ENCODE peak calls at places on chromosome 21, in four cellular contexts. K, E, Q and D are unnamed samples.

GRCh38 chr21:36504067-36505058 is 24.4 kb upstream of the CLDN14 start:
- DNase-seq in K (peak), E (peak), Q (peak), D (no peak)

GRCh38 chr21:27505516-27505915 is 538.6 kb upstream of the ADAMTS5 start:
- DNase-seq in K (peak), E (no peak), Q (peak), D (peak)

GRCh38 chr21:15272591-15272990 is 207.8 kb upstream of the NRIP1 start:
- DNase-seq in K (no peak), E (no peak), Q (no peak), D (peak)

GRCh38 chr21:14356771-14357170 is 26.2 kb downstream of the HSPA13 start:
- DNase-seq in K (no peak), E (no peak), Q (peak), D (no peak)

GRCh38 chr21:31348188-31348587 is 4.1 kb upstream of the TIAM1 start:
- DNase-seq in K (no peak), E (no peak), Q (no peak), D (no peak)

GRCh38 chr21:35036521-35037383 is 12.3 kb downstream of the RUNX1 start:
- DNase-seq in K (no peak), E (no peak), Q (no peak), D (no peak)

GRCh38 chr21:37079211-37079824 is 6.3 kb downstream of the TTC3 start:
- DNase-seq in K (no peak), E (peak), Q (no peak), D (no peak)

GRCh38 chr21:16770279-16770678 is 742.6 kb upstream of the CXADR start:
- DNase-seq in K (no peak), E (no peak), Q (no peak), D (no peak)

GRCh38 chr21:14814282-14814681 is 250.5 kb downstream of the NRIP1 start:
- DNase-seq in K (no peak), E (no peak), Q (no peak), D (no peak)

GRCh38 chr21:29481641-29482040 is 182.9 kb downstream of the BACH1 start:
- DNase-seq in K (peak), E (no peak), Q (peak), D (peak)

GRCh38 chr21:36820176-36821031 is 121.5 kb downstream of the SIM2 start:
- DNase-seq in K (no peak), E (peak), Q (no peak), D (peak)

GRCh38 chr21:14877581-14878228 is 187.1 kb downstream of the NRIP1 start:
- DNase-seq in K (no peak), E (no peak), Q (peak), D (no peak)

GRCh38 chr21:31580866-31581276 is 78.6 kb upstream of the SOD1 start:
- DNase-seq in K (peak), E (peak), Q (peak), D (peak)

GRCh38 chr21:35927262-35927661 is 133.1 kb downstream of the SETD4 start:
- DNase-seq in K (no peak), E (no peak), Q (no peak), D (no peak)

GRCh38 chr21:33949516-33950424 is 34.2 kb upstream of the ATP5PO start:
- DNase-seq in K (no peak), E (no peak), Q (no peak), D (no peak)

GRCh38 chr21:32499249-32500055 is 85.9 kb downstream of the TCP10L start:
- DNase-seq in K (no peak), E (no peak), Q (peak), D (peak)

GRCh38 chr21:30628109-30628508 is 6.9 kb upstream of the KRTAP20-2 start:
- DNase-seq in K (no peak), E (no peak), Q (no peak), D (no peak)

GRCh38 chr21:25421327-25422028 is 185.8 kb downstream of the MRPL39 start:
- DNase-seq in K (peak), E (peak), Q (peak), D (peak)

GRCh38 chr21:38267991-38268858 is 11.4 kb downstream of the KCNJ15 start:
- DNase-seq in K (no peak), E (no peak), Q (no peak), D (no peak)

GRCh38 chr21:38268859-38269566 is 12.2 kb downstream of the KCNJ15 start:
- DNase-seq in K (no peak), E (no peak), Q (no peak), D (no peak)

GRCh38 chr21:38267136-38267535 is 10.3 kb downstream of the KCNJ15 start:
- DNase-seq in K (no peak), E (no peak), Q (peak), D (peak)

GRCh38 chr21:38272215-38272614 is 15.4 kb downstream of the KCNJ15 start:
- DNase-seq in K (no peak), E (peak), Q (no peak), D (no peak)

DNA sequence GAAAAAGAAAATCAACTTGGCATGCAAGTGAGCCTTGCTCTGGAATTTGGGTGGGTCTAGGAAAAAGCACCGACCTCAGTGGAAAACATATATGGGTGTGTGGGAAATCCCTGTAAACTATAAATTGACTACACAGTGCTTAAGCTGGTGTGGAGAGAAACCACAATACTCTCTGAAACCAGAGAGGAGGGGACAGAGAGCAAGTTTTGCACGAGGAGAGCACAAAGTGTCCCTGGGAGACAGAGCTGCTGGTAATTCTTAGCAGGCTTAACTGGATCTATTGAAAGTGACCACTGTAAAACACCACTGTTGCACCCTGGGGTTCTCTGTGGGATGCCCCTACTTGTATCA is 12.8 kb downstream of the KCNJ15 start:
- DNase-seq in K (no peak), E (peak), Q (no peak), D (no peak)
- H3K4me3 ChIP-seq in K (no peak), E (no peak), Q (no peak), D (no peak)

GRCh38 chr21:45877821-45878469 is 103.6 kb upstream of the COL6A1 start:
- DNase-seq in K (no peak), E (no peak), Q (peak), D (peak)

GRCh38 chr21:45882641-45883040 is 98.9 kb upstream of the COL6A1 start:
- DNase-seq in K (no peak), E (no peak), Q (no peak), D (no peak)

GRCh38 chr21:45877160-45877438 is 104.5 kb upstream of the COL6A1 start:
- DNase-seq in K (no peak), E (no peak), Q (no peak), D (no peak)

GRCh38 chr21:45883090-45883489 is 98.5 kb upstream of the COL6A1 start:
- DNase-seq in K (no peak), E (no peak), Q (no peak), D (no peak)

GRCh38 chr21:45880097-45881068 is 101.2 kb upstream of the COL6A1 start:
- DNase-seq in K (peak), E (peak), Q (peak), D (peak)
- H3K4me3 ChIP-seq in K (no peak), E (no peak), Q (no peak), D (no peak)

GRCh38 chr21:41859297-41859980 is 19.7 kb downstream of the PRDM15 start:
- DNase-seq in K (no peak), E (no peak), Q (no peak), D (no peak)

GRCh38 chr21:41858466-41859296 is 20.5 kb downstream of the PRDM15 start:
- DNase-seq in K (no peak), E (no peak), Q (no peak), D (no peak)

GRCh38 chr21:41863439-41863740 is 15.8 kb downstream of the PRDM15 start:
- DNase-seq in K (no peak), E (no peak), Q (no peak), D (no peak)

GRCh38 chr21:41861987-41862386 is 17.2 kb downstream of the PRDM15 start:
- DNase-seq in K (no peak), E (peak), Q (no peak), D (no peak)

GRCh38 chr21:41861255-41861654 is 17.9 kb downstream of the PRDM15 start:
- DNase-seq in K (no peak), E (no peak), Q (no peak), D (no peak)
- H3K4me3 ChIP-seq in K (no peak), E (no peak), Q (no peak), D (no peak)

GRCh38 chr21:44079846-44080245 is 27.4 kb upstream of the PWP2 start:
- DNase-seq in K (no peak), E (no peak), Q (no peak), D (no peak)
- H3K4me3 ChIP-seq in K (no peak), E (no peak), Q (no peak), D (no peak)